ENCODE peak calls at places on chromosome 14, in nine cellular contexts. K is left ventricle myocardium inferior, X is transverse colon, Y is psoas muscle, N is neural crest cell, Z is MM.1S, L is heart right ventricle, C is cardiac fibroblast, A is A549. W is an unnamed sample.

GRCh38 chr14:53470351-53471043 is 317.4 kb upstream of the DDHD1 start:
- DNase-seq in X (no peak), Z (no peak), N (no peak), A (no peak), K (peak), L (peak), C (no peak), Y (peak), W (no peak)

GRCh38 chr14:65219353-65219752 is 117.0 kb upstream of the MAX start:
- DNase-seq in Z (no peak), X (no peak), C (no peak), Y (no peak), K (no peak), L (no peak), A (no peak), N (no peak), W (no peak)

GRCh38 chr14:67738740-67739504 is 37.2 kb downstream of the RDH12 start:
- DNase-seq in X (peak), Y (peak), K (peak), C (peak), N (no peak), L (peak), Z (no peak), A (peak), W (no peak)

GRCh38 chr14:99809376-99809775 is 16.2 kb downstream of the EML1 start:
- DNase-seq in N (no peak), X (peak), K (peak), Y (peak), L (peak), Z (no peak), C (peak), A (no peak), W (no peak)

GRCh38 chr14:76011959-76012802 is 26.6 kb downstream of the IFT43 start:
- DNase-seq in K (no peak), X (no peak), Y (no peak), N (no peak), L (peak), A (no peak), C (no peak), Z (no peak), W (no peak)

GRCh38 chr14:69094481-69094880 is 58.4 kb downstream of the DCAF5 start:
- DNase-seq in L (no peak), Z (no peak), A (no peak), X (no peak), K (no peak), N (no peak), Y (no peak), C (no peak), W (no peak)

GRCh38 chr14:99047436-99048110 is 224.4 kb downstream of the BCL11B start:
- DNase-seq in X (no peak), Z (no peak), A (no peak), K (no peak), Y (no peak), C (no peak), N (no peak), L (no peak), W (no peak)

GRCh38 chr14:68810173-68811153 is 17.6 kb upstream of the ZFP36L1 start:
- DNase-seq in Y (no peak), C (no peak), K (no peak), A (no peak), L (no peak), Z (no peak), X (no peak), N (no peak), W (no peak)

GRCh38 chr14:64293976-64294671 is at the start of gene ESR2:
- DNase-seq in Y (no peak), Z (peak), K (peak), L (no peak), C (peak), A (peak), X (peak), N (peak), W (peak)

GRCh38 chr14:95609398-95609990 is 74.6 kb downstream of the GLRX5 start:
- DNase-seq in K (no peak), A (no peak), N (peak), X (no peak), Z (peak), L (peak), Y (no peak), C (peak), W (peak)

GRCh38 chr14:68775614-68776126 is 17.2 kb downstream of the ZFP36L1 start:
- DNase-seq in Y (no peak), A (no peak), C (no peak), K (no peak), L (no peak), Z (no peak), N (no peak), X (no peak), W (no peak)

GRCh38 chr14:53668861-53669260 is 287.8 kb downstream of the BMP4 start:
- DNase-seq in L (no peak), K (no peak), Z (no peak), Y (no peak), C (no peak), N (no peak), A (no peak), X (no peak), W (no peak)

GRCh38 chr14:64035143-64035542 is 182.3 kb downstream of the SYNE2 start:
- DNase-seq in Z (no peak), X (no peak), A (no peak), Y (no peak), K (no peak), L (no peak), N (no peak), C (peak), W (no peak)

GRCh38 chr14:104557086-104557485 is 22.5 kb upstream of the C14orf180 start:
- DNase-seq in C (no peak), Y (no peak), Z (no peak), K (peak), X (no peak), A (no peak), N (no peak), L (no peak), W (no peak)

GRCh38 chr14:50357124-50357523 is 39.6 kb downstream of the CDKL1 start:
- DNase-seq in C (no peak), X (no peak), N (no peak), Z (no peak), K (no peak), A (no peak), L (no peak), Y (no peak), W (no peak)

GRCh38 chr14:33570717-33571058 is 380.2 kb downstream of the EGLN3 start:
- DNase-seq in L (no peak), X (no peak), K (no peak), C (no peak), Y (no peak), Z (no peak), N (no peak), A (no peak), W (no peak)

GRCh38 chr14:89360277-89360676 is 56.8 kb downstream of the FOXN3 start:
- DNase-seq in A (no peak), N (no peak), L (no peak), Z (no peak), X (no peak), K (no peak), Y (no peak), C (no peak), W (no peak)

GRCh38 chr14:68286667-68287066 is 467.1 kb downstream of the RAD51B start:
- DNase-seq in C (no peak), A (no peak), N (no peak), Z (no peak), Y (no peak), L (no peak), K (no peak), X (no peak), W (no peak)

GRCh38 chr14:64113279-64113678 is 180.9 kb downstream of the ESR2 start:
- DNase-seq in X (peak), L (no peak), Z (peak), C (no peak), K (no peak), N (no peak), Y (peak), A (no peak), W (no peak)

GRCh38 chr14:106508216-106508615 is 981.8 kb downstream of the TMEM121 start:
- DNase-seq in Y (no peak), K (no peak), X (no peak), C (no peak), N (no peak), A (no peak), L (no peak), Z (no peak), W (no peak)
- TF ChIP-seq CTCF in Y (no peak), K (no peak), X (no peak), C (no peak), N (no peak), A (no peak), L (no peak), Z (no peak), W (no peak)

GRCh38 chr14:66359500-66359899 is 126.7 kb upstream of the CCDC196 start:
- DNase-seq in Z (peak), Y (no peak), N (peak), K (no peak), X (no peak), C (peak), L (peak), A (peak), W (peak)
- TF ChIP-seq CTCF in Z (peak), Y (peak), N (peak), K (peak), X (peak), C (peak), L (peak), A (peak), W (peak)

GRCh38 chr14:90900712-90901111 is 84.5 kb upstream of the TTC7B start:
- DNase-seq in Z (no peak), L (no peak), K (no peak), A (no peak), Y (no peak), C (peak), N (no peak), X (no peak), W (no peak)
- TF ChIP-seq CTCF in Z (no peak), L (peak), K (peak), A (peak), Y (peak), C (no peak), N (peak), X (no peak), W (no peak)

GRCh38 chr14:25406818-25407217 is 356.9 kb upstream of the STXBP6 start:
- DNase-seq in Z (peak), Y (no peak), K (no peak), C (peak), A (no peak), L (no peak), N (peak), X (peak), W (no peak)

GRCh38 chr14:25413058-25413457 is 363.1 kb upstream of the STXBP6 start:
- DNase-seq in A (no peak), L (no peak), N (no peak), K (no peak), C (no peak), Y (no peak), Z (no peak), X (no peak), W (no peak)

DNA sequence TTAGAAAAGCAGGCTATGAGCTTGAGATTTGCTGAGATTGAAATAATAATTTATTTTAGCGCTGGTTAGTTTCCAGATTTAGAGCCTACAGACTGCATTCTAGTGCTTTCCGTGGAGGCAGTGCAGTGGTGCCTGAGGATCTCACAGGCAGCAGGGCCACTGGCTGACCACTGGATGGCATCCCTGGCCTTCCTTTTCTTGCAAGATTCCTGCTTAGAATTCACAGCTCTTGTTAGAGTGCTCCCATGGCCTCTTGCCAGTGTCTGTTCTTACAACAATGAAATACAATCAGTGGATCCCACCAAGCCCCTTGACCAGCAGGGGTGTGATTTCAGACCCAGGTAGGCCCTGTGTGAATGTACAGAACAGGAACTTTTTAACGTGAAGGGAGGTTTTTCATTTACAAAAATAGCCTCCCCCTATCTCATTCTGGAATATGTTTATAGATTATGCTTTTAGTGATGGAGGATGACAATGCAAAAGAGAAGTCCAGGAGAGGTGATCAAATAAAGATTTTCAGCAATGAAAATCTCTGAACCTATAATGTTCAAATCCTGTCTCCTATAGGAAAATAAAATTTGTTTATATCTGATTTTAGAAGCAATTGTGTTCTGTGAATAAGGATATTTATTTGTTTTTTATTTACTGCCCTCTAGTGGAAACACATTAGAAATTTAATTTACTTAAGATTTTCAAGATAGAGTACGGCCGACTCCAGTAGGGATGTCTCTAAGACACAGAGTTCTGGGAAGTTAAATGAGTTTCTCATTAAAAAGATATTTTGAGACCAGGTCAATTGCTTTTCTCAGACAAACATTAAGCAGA is 362.2 kb upstream of the STXBP6 start:
- DNase-seq in Y (no peak), C (peak), Z (peak), N (peak), L (no peak), A (no peak), K (no peak), X (no peak), W (no peak)
- TF ChIP-seq CTCF in Y (no peak), C (no peak), Z (peak), N (peak), L (peak), A (peak), K (peak), X (no peak), W (no peak)

GRCh38 chr14:102683399-102684275 is 91.2 kb downstream of the RCOR1 start:
- DNase-seq in Z (no peak), X (peak), C (no peak), A (no peak), L (no peak), N (no peak), Y (no peak), K (no peak), W (no peak)
- TF ChIP-seq CTCF in Z (no peak), X (no peak), C (no peak), A (no peak), L (no peak), N (no peak), Y (no peak), K (no peak), W (no peak)

GRCh38 chr14:100815478-100816285 is 10.2 kb upstream of the MEG3 start:
- DNase-seq in L (no peak), A (no peak), K (no peak), C (peak), Y (no peak), N (no peak), Z (no peak), X (no peak), W (no peak)
- TF ChIP-seq CTCF in L (no peak), A (no peak), K (no peak), C (no peak), Y (no peak), N (no peak), Z (no peak), X (no peak), W (no peak)

GRCh38 chr14:26163761-26164160 is 434.1 kb downstream of the NOVA1 start:
- DNase-seq in K (no peak), A (no peak), Y (no peak), L (no peak), X (no peak), C (peak), Z (no peak), N (no peak), W (no peak)
- TF ChIP-seq CTCF in K (peak), A (no peak), Y (no peak), L (peak), X (peak), C (peak), Z (no peak), N (peak), W (no peak)

DNA sequence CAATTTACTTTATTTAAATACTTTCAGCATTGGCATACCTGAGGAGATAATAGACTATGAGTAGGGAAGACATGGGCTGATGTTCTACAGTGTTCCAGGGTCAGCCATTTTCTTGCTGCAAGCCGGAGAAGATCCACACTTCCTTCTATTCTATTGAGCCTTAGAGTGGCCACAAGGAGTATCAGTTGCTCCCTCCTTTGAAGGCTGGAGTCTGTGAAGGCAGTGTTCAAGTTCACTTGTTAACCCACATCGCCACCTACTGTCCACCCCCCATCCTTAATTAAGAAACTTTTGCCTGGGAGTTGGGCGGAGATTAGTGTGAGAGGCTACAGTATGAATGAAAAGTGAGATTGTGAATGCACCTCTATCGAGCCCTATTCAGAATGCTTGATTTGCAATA is 666.6 kb downstream of the NRXN3 start:
- DNase-seq in C (peak), N (peak), A (peak), X (peak), K (no peak), L (peak), Z (peak), Y (peak), W (peak)
- TF ChIP-seq CTCF in C (peak), N (peak), A (peak), X (peak), K (peak), L (peak), Z (peak), Y (peak), W (no peak)

W was measured in GM20000.